ENCODE peak calls at places on chromosomes 1 and 21, in seven cellular contexts. H is H1, C is transverse colon, R is stomach, L is tibial nerve, G is ovary, E is A549. M is an unnamed sample.

GRCh38 chr1:190179817-190180216 is 297.8 kb downstream of the BRINP3 start:
- DNase-seq in H (no peak), C (no peak), R (no peak), L (no peak), G (no peak), E (peak; percentile 2), M (no peak)

GRCh38 chr1:245079021-245079609 is 75.7 kb upstream of the KIF26B start:
- DNase-seq in H (no peak), C (no peak), R (no peak), L (no peak), G (no peak), E (peak; percentile 18), M (no peak)

GRCh38 chr1:227316941-227317540 is 1.3 kb downstream of the CDC42BPA start:
- DNase-seq in H (no peak), C (no peak), R (no peak), L (no peak), G (no peak), E (no peak), M (no peak)

GRCh38 chr1:203512830-203513578 is 19.1 kb downstream of the OPTC start:
- DNase-seq in H (no peak), C (peak; percentile 40), R (peak; percentile 44), L (no peak), G (no peak), E (peak; percentile 93), M (peak; percentile 87)

GRCh38 chr1:21139601-21140000 is 37.1 kb downstream of the EIF4G3 start:
- DNase-seq in H (no peak), C (no peak), R (no peak), L (no peak), G (no peak), E (no peak), M (no peak)

GRCh38 chr1:66778266-66778665 is 22.8 kb downstream of the INSL5 start:
- DNase-seq in H (no peak), C (no peak), R (no peak), L (no peak), G (no peak), E (no peak), M (no peak)

GRCh38 chr1:211571998-211572397 is 7.0 kb downstream of the SLC30A1 start:
- DNase-seq in H (no peak), C (no peak), R (no peak), L (no peak), G (no peak), E (no peak), M (no peak)

GRCh38 chr1:22317231-22317919 is 134.3 kb upstream of the ZBTB40 start:
- DNase-seq in H (no peak), C (no peak), R (no peak), L (no peak), G (no peak), E (peak; percentile 56), M (no peak)

GRCh38 chr1:41891403-41891896 is 27.3 kb downstream of the HIVEP3 start:
- DNase-seq in H (no peak), C (peak; percentile 30), R (peak; percentile 41), L (no peak), G (no peak), E (no peak), M (no peak)

GRCh38 chr21:45590246-45590725 is 48.0 kb upstream of the SLC19A1 start:
- DNase-seq in H (peak; percentile 33), C (peak; percentile 59), R (peak; percentile 62), L (peak; percentile 33), G (peak; percentile 83), E (peak; percentile 41), M (peak; percentile 79)

GRCh38 chr1:18793164-18793563 is 66.3 kb downstream of the TAS1R2 start:
- DNase-seq in H (no peak), C (no peak), R (no peak), L (no peak), G (no peak), E (no peak), M (no peak)

GRCh38 chr1:211684791-211685190 is 9.4 kb upstream of the NEK2 start:
- DNase-seq in H (no peak), C (no peak), R (no peak), L (no peak), G (no peak), E (no peak), M (no peak)

GRCh38 chr1:59776960-59777852 is 37.5 kb upstream of the HOOK1 start:
- DNase-seq in H (no peak), C (no peak), R (no peak), L (no peak), G (no peak), E (no peak), M (no peak)

GRCh38 chr21:18174370-18174769 is 70.3 kb upstream of the CHODL start:
- DNase-seq in H (no peak), C (no peak), R (no peak), L (no peak), G (no peak), E (no peak), M (no peak)

GRCh38 chr1:171919891-171920887 is 78.9 kb downstream of the DNM3 start:
- DNase-seq in H (no peak), C (no peak), R (no peak), L (no peak), G (no peak), E (no peak), M (no peak)

GRCh38 chr1:31182352-31182751 is 57.3 kb downstream of the NKAIN1 start:
- DNase-seq in H (no peak), C (peak; percentile 64), R (peak; percentile 56), L (peak; percentile 43), G (peak; percentile 93), E (peak; percentile 42), M (peak; percentile 81)

GRCh38 chr1:224506141-224506814 is 71.7 kb upstream of the WDR26 start:
- DNase-seq in H (no peak), C (no peak), R (no peak), L (no peak), G (no peak), E (no peak), M (no peak)

GRCh38 chr1:18422954-18423353 is 57.8 kb upstream of the KLHDC7A start:
- DNase-seq in H (no peak), C (no peak), R (no peak), L (no peak), G (no peak), E (no peak), M (no peak)

GRCh38 chr1:225343618-225344017 is 84.2 kb downstream of the LBR start:
- DNase-seq in H (no peak), C (no peak), R (no peak), L (no peak), G (no peak), E (no peak), M (no peak)

GRCh38 chr1:6523566-6523965 is 30.7 kb downstream of the NOL9 start:
- DNase-seq in H (peak; percentile 29), C (no peak), R (no peak), L (no peak), G (no peak), E (peak; percentile 64), M (no peak)

GRCh38 chr1:225378880-225379279 is 49.0 kb downstream of the LBR start:
- DNase-seq in H (peak; percentile 78), C (no peak), R (no peak), L (no peak), G (no peak), E (no peak), M (no peak)

GRCh38 chr1:8880068-8880676 is 1.7 kb upstream of the ENO1 start:
- DNase-seq in H (no peak), C (peak; percentile 48), R (peak; percentile 61), L (peak; percentile 30), G (peak; percentile 56), E (peak; percentile 83), M (no peak)

GRCh38 chr1:115089443-115090340 is at the start of gene TSPAN2:
- DNase-seq in H (peak; percentile 91), C (peak; percentile 78), R (peak; percentile 51), L (no peak), G (peak; percentile 62), E (peak; percentile 47), M (peak; percentile 75)

GRCh38 chr1:198935371-198935921 is 296.6 kb downstream of the PTPRC start:
- DNase-seq in H (no peak), C (peak; percentile 65), R (peak; percentile 69), L (peak; percentile 36), G (peak; percentile 33), E (peak; percentile 25), M (peak; percentile 76)

GRCh38 chr1:113938192-113938591 is 9.1 kb downstream of the HIPK1 start:
- DNase-seq in H (no peak), C (no peak), R (no peak), L (no peak), G (no peak), E (no peak), M (no peak)

GRCh38 chr1:150688786-150689185 is 8.2 kb downstream of the GOLPH3L start:
- DNase-seq in H (no peak), C (no peak), R (no peak), L (no peak), G (no peak), E (no peak), M (no peak)

GRCh38 chr1:21165076-21165475 is 11.6 kb downstream of the EIF4G3 start:
- DNase-seq in H (no peak), C (no peak), R (no peak), L (no peak), G (no peak), E (no peak), M (no peak)

GRCh38 chr1:172774561-172774960 is 115.7 kb downstream of the FASLG start:
- DNase-seq in H (no peak), C (no peak), R (no peak), L (no peak), G (no peak), E (no peak), M (no peak)

GRCh38 chr1:235883261-235883927 is 16.7 kb upstream of the LYST start:
- DNase-seq in H (no peak), C (peak; percentile 76), R (peak; percentile 92), L (peak; percentile 87), G (peak; percentile 87), E (no peak), M (peak; percentile 95)

GRCh38 chr1:107467811-107468210 is 327.0 kb downstream of the NTNG1 start:
- DNase-seq in H (no peak), C (no peak), R (no peak), L (no peak), G (no peak), E (no peak), M (no peak)
- TF ChIP-seq EP300 in H (no peak), C (no peak), R (no peak), L (no peak), G (no peak), E (no peak), M (no peak)

GRCh38 chr1:50959913-50960844 is at the start of gene FAF1:
- DNase-seq in H (peak; percentile 97), C (peak; percentile 98), R (peak; percentile 98), L (peak; percentile 95), G (peak; percentile 97), E (peak; percentile 89), M (peak; percentile 99)
- TF ChIP-seq EP300 in H (peak; percentile 65), C (no peak), R (no peak), L (peak; percentile 98), G (no peak), E (no peak), M (no peak)

DNA sequence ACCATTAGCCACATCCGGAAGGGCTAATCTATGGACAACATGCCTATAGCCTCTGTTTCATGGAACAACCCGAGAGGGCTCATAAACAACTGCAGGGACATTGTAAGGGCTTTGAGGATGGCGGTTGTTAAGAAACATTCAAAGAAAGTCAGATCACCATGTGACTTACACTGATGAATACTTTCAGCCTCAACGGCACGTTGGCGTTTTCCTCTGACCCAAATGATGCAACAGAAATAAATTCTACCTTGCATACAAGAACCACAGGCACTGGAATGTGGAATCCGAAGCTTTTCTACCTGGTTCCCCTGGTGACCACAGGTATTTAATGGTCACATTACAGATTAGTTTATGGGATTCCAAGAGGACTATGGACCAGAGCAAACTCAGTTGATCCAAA is 107.0 kb downstream of the CLIC6 start:
- DNase-seq in H (no peak), C (no peak), R (no peak), L (no peak), G (no peak), E (no peak), M (no peak)
- TF ChIP-seq EP300 in H (no peak), C (no peak), R (no peak), L (no peak), G (no peak), E (no peak), M (no peak)

GRCh38 chr1:11908139-11909021 is 17.8 kb downstream of the KIAA2013 start:
- DNase-seq in H (peak; percentile 91), C (peak; percentile 92), R (peak; percentile 92), L (peak; percentile 74), G (peak; percentile 89), E (peak; percentile 56), M (peak; percentile 92)
- TF ChIP-seq EP300 in H (peak; percentile 71), C (no peak), R (no peak), L (peak; percentile 100), G (no peak), E (no peak), M (no peak)

M was measured in suprapubic skin.